ENCODE peak calls at places on chromosomes 2 and 18, in five cellular contexts. One of them, this sample, is unnamed.

GRCh38 chr18:74518456-74519315 is 15.6 kb upstream of the CNDP1 start:
- DNase-seq in mammary epithelial cell: no peak
- DNase-seq in lower lobe of right lung: no peak
- DNase-seq in T-cell: no peak
- DNase-seq in CD8-positive, alpha-beta T cell: no peak
- DNase-seq in this sample: no peak

GRCh38 chr2:196233033-196233807 is 61.8 kb upstream of the STK17B start:
- DNase-seq in mammary epithelial cell: peak; percentile 95
- DNase-seq in lower lobe of right lung: no peak
- DNase-seq in T-cell: no peak
- DNase-seq in CD8-positive, alpha-beta T cell: no peak
- DNase-seq in this sample: peak; percentile 87

GRCh38 chr18:63105636-63106316 is 213.8 kb downstream of the BCL2 start:
- DNase-seq in mammary epithelial cell: no peak
- DNase-seq in lower lobe of right lung: no peak
- DNase-seq in T-cell: no peak
- DNase-seq in CD8-positive, alpha-beta T cell: no peak
- DNase-seq in this sample: no peak

GRCh38 chr2:8602809-8603208 is 79.0 kb upstream of the ID2 start:
- DNase-seq in mammary epithelial cell: no peak
- DNase-seq in lower lobe of right lung: peak; percentile 36
- DNase-seq in T-cell: no peak
- DNase-seq in CD8-positive, alpha-beta T cell: no peak
- DNase-seq in this sample: no peak

GRCh38 chr2:121810959-121811853 is 55.8 kb downstream of the TSN start:
- DNase-seq in mammary epithelial cell: peak; percentile 48
- DNase-seq in lower lobe of right lung: no peak
- DNase-seq in T-cell: no peak
- DNase-seq in CD8-positive, alpha-beta T cell: no peak
- DNase-seq in this sample: peak; percentile 45

GRCh38 chr2:11798946-11799495 is 52.6 kb downstream of the LPIN1 start:
- DNase-seq in mammary epithelial cell: no peak
- DNase-seq in lower lobe of right lung: no peak
- DNase-seq in T-cell: no peak
- DNase-seq in CD8-positive, alpha-beta T cell: no peak
- DNase-seq in this sample: no peak

GRCh38 chr2:25473758-25474335 is 132.1 kb upstream of the DNMT3A start:
- DNase-seq in mammary epithelial cell: no peak
- DNase-seq in lower lobe of right lung: peak; percentile 49
- DNase-seq in T-cell: no peak
- DNase-seq in CD8-positive, alpha-beta T cell: no peak
- DNase-seq in this sample: no peak

GRCh38 chr2:102585704-102586404 is 33.5 kb upstream of the SLC9A2 start:
- DNase-seq in mammary epithelial cell: peak; percentile 79
- DNase-seq in lower lobe of right lung: no peak
- DNase-seq in T-cell: no peak
- DNase-seq in CD8-positive, alpha-beta T cell: no peak
- DNase-seq in this sample: no peak

GRCh38 chr2:2597712-2598111 is 266.6 kb upstream of the MYT1L start:
- DNase-seq in mammary epithelial cell: no peak
- DNase-seq in lower lobe of right lung: no peak
- DNase-seq in T-cell: no peak
- DNase-seq in CD8-positive, alpha-beta T cell: no peak
- DNase-seq in this sample: no peak

GRCh38 chr2:73965053-73965452 is 19.7 kb upstream of the TET3 start:
- DNase-seq in mammary epithelial cell: no peak
- DNase-seq in lower lobe of right lung: no peak
- DNase-seq in T-cell: no peak
- DNase-seq in CD8-positive, alpha-beta T cell: no peak
- DNase-seq in this sample: no peak

GRCh38 chr2:6441800-6442199 is 423.9 kb downstream of the CMPK2 start:
- DNase-seq in mammary epithelial cell: no peak
- DNase-seq in lower lobe of right lung: no peak
- DNase-seq in T-cell: no peak
- DNase-seq in CD8-positive, alpha-beta T cell: no peak
- DNase-seq in this sample: peak; percentile 1

GRCh38 chr2:239745790-239746308 is 279.3 kb downstream of the NDUFA10 start:
- DNase-seq in mammary epithelial cell: no peak
- DNase-seq in lower lobe of right lung: no peak
- DNase-seq in T-cell: no peak
- DNase-seq in CD8-positive, alpha-beta T cell: no peak
- DNase-seq in this sample: no peak

This sample was measured in mesenchymal stem cell.